ENCODE peak calls at places on chromosomes 12 and 14, in six cellular contexts. J, X, D, A, S and Y are unnamed samples.

GRCh38 chr14:76514599-76514998 is 138.7 kb downstream of the ESRRB start:
- DNase-seq in S (peak; percentile 3), D (peak; percentile 40), X (peak; percentile 47), J (peak; percentile 48), A (no peak), Y (no peak)

GRCh38 chr14:100657780-100658513 is 68.7 kb upstream of the DLK1 start:
- DNase-seq in A (no peak), J (no peak), D (no peak), S (no peak), X (no peak), Y (no peak)

GRCh38 chr14:24110060-24110459 is 4.5 kb upstream of the DCAF11 start:
- DNase-seq in J (no peak), X (no peak), D (no peak), S (no peak), A (no peak), Y (peak; percentile 80)

GRCh38 chr14:75648066-75648838 is 12.4 kb downstream of the ERG28 start:
- DNase-seq in X (peak; percentile 82), S (no peak), D (peak; percentile 97), J (peak; percentile 54), A (no peak), Y (no peak)

GRCh38 chr12:125890983-125891382 is 825.7 kb downstream of the AACS start:
- DNase-seq in D (peak; percentile 2), A (no peak), J (no peak), X (no peak), S (no peak), Y (no peak)

GRCh38 chr14:101242442-101243385 is 318.6 kb upstream of the DIO3 start:
- DNase-seq in S (no peak), J (no peak), X (no peak), D (no peak), A (no peak), Y (no peak)

GRCh38 chr12:66695130-66695529 is 16.3 kb upstream of the GRIP1 start:
- DNase-seq in D (no peak), S (no peak), J (no peak), X (no peak), A (no peak), Y (peak; percentile 86)

GRCh38 chr14:56342419-56342901 is 224.2 kb downstream of the PELI2 start:
- DNase-seq in S (no peak), J (no peak), X (peak; percentile 70), A (no peak), D (no peak), Y (no peak)

GRCh38 chr14:35085441-35085840 is 36.3 kb downstream of the PPP2R3C start:
- DNase-seq in S (no peak), X (no peak), A (no peak), D (no peak), J (no peak), Y (no peak)

GRCh38 chr14:69901113-69901951 is 22.1 kb downstream of the SMOC1 start:
- DNase-seq in J (no peak), A (no peak), X (peak; percentile 49), S (no peak), D (no peak), Y (no peak)

GRCh38 chr12:109500406-109501185 is 23.2 kb downstream of the UBE3B start:
- DNase-seq in X (no peak), J (no peak), D (no peak), S (no peak), A (peak; percentile 12), Y (no peak)

GRCh38 chr12:96425321-96425720 is 25.1 kb upstream of the CDK17 start:
- DNase-seq in J (no peak), S (no peak), A (no peak), X (peak; percentile 90), D (peak; percentile 83), Y (no peak)

GRCh38 chr12:66288121-66288520 is 14.2 kb upstream of the HELB start:
- DNase-seq in X (no peak), S (no peak), J (no peak), A (no peak), D (no peak), Y (no peak)

GRCh38 chr14:36227802-36228201 is 51.3 kb upstream of the PTCSC3 start:
- DNase-seq in J (no peak), A (no peak), D (peak; percentile 86), S (no peak), X (no peak), Y (no peak)

DNA sequence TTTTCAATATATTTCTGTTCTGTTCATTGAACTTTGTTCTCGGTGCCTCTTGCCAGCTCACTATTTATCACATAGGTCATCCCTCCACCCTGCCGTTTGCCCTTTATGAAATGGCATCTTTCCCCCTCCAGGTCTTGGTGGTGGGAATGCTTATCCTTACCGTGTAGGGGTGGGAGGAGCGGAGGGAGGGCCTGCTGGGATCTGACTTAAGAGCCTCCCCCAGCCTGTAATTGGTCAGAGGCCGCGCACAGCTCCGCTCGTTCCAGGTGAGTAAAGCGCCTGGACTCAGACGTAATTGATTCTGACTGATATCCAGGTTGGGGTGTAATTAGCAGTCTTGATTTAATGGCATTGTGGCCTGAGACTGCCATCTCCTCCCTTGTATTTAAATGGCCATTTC is 185.3 kb downstream of the TSPAN9 start:
- DNase-seq in X (no peak), A (peak; percentile 49), S (no peak), J (no peak), D (no peak), Y (no peak)
- TF ChIP-seq EZH2phosphoT487 in X (no peak), A (no peak), S (no peak), J (no peak), D (no peak), Y (no peak)

GRCh38 chr14:30957813-30958370 is 67.6 kb upstream of the AP4S1 start:
- DNase-seq in J (no peak), D (no peak), A (no peak), S (no peak), X (no peak), Y (no peak)

GRCh38 chr14:30958555-30959407 is 66.7 kb upstream of the AP4S1 start:
- DNase-seq in S (no peak), D (no peak), X (no peak), J (no peak), A (no peak), Y (no peak)

GRCh38 chr14:30966415-30967363 is 58.8 kb upstream of the AP4S1 start:
- DNase-seq in D (peak; percentile 98), S (no peak), A (no peak), X (no peak), J (peak; percentile 86), Y (no peak)

GRCh38 chr14:30960216-30960615 is 65.2 kb upstream of the AP4S1 start:
- DNase-seq in X (no peak), A (no peak), S (no peak), J (no peak), D (no peak), Y (no peak)

GRCh38 chr14:30961330-30961729 is 64.1 kb upstream of the AP4S1 start:
- DNase-seq in D (no peak), S (no peak), J (no peak), X (no peak), A (no peak), Y (no peak)
- H4K20me1 ChIP-seq in D (no peaks in the 10 kb centered on the region), S (peaks cover 10% of the 10 kb centered on the region), J (no peaks in the 10 kb centered on the region), X (peaks cover 13% of the 10 kb centered on the region), A (peaks cover 38% of the 10 kb centered on the region), Y (no peaks in the 10 kb centered on the region)

GRCh38 chr12:72390146-72390545 is 118.0 kb downstream of the TRHDE start:
- DNase-seq in J (no peak), D (no peak), A (no peak), X (no peak), S (no peak), Y (no peak)

GRCh38 chr12:72388322-72388721 is 116.2 kb downstream of the TRHDE start:
- DNase-seq in S (no peak), A (no peak), J (no peak), X (no peak), D (peak; percentile 37), Y (no peak)
- TF ChIP-seq EZH2phosphoT487 in S (no peak), A (no peak), J (no peak), X (no peak), D (no peak), Y (no peak)

DNA sequence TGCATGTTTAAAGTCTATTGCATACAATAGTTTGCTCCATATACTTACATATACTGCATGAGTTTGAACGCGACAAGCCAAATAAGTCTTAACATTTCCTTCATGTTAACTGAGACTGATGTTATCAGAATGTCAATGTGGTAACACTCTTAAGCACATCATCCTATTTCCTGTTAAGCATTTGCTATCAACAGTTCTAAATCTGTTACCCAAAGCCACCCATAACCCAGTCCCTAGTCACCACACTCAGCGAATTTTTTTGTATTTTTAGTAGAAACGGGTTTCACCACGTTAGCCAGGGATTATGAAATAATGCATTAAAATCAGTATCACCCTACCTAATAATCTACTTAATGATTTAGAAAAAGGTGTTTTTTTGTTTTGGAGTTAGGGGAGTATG is 39.4 kb downstream of the HNRNPC start:
- DNase-seq in A (no peak), D (no peak), X (no peak), J (no peak), S (no peak), Y (no peak)
- H4K20me1 ChIP-seq in A (peaks cover 97% of the 10 kb centered on the region), D (peaks cover 89% of the 10 kb centered on the region), X (peaks cover 27% of the 10 kb centered on the region), J (peaks cover 73% of the 10 kb centered on the region), S (peaks cover 72% of the 10 kb centered on the region), Y (peaks cover 60% of the 10 kb centered on the region)

GRCh38 chr12:4881665-4882064 is 28.0 kb upstream of the KCNA1 start:
- DNase-seq in S (no peak), J (no peak), X (no peak), A (no peak), D (no peak), Y (no peak)
- TF ChIP-seq EZH2phosphoT487 in S (no peak), J (no peak), X (no peak), A (no peak), D (no peak), Y (no peak)

DNA sequence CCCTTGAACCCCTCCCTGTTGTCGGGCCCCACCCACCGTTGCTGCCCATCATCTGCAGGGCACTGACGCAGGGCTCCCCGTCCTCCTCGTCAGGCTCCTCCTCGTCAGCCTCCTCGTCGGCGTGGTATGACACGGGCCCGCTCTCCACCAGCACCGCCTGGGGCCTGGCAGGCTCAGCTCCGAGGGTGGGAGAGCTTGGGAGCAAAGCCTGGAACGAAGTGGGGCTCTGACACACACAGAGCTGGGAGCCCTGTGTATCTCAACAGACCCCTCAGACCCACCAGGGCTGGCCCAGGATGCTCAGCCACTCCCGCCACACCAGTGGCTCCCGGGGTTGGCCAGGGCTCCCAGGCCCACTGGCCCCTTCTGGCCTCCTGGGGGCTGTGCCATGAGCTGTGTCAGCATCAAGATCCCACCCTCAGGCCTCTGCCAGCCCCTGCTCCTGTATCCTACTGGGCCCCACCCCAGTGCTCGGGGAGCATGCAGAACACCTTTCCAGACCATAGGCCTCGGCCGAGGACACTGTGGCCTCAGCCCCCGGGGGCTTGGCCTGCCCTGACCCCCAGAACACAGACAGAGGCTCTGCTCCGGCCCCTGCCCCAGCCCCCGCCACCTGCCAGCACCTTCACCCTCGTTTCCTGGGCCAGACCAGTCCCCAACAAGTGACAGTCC is 30.1 kb upstream of the NUDT14 start:
- DNase-seq in X (no peak), A (no peak), D (no peak), J (no peak), S (no peak), Y (no peak)
- H4K20me1 ChIP-seq in X (no peaks in the 10 kb centered on the region), A (no peaks in the 10 kb centered on the region), D (no peaks in the 10 kb centered on the region), J (no peaks in the 10 kb centered on the region), S (no peaks in the 10 kb centered on the region), Y (no peaks in the 10 kb centered on the region)

DNA sequence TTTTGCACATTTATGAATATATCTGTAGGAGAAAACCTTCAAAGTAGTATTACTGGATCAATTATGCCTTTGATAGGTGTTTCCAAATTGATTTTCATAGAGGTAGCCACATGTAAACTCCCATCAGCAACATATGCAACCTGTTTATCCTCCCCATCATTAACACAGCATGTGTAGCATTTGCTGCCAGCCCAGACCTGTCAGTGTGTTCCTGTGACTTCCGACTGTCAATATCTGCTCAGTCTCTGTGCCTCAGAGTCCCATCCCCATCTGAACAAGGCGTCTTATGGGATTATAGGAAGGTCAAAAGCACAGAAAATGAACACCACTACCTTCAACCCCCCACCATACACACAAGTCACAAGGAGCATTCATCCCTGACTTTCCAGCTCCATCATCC is 9.5 kb upstream of the CAPRIN2 start:
- DNase-seq in S (no peak), D (no peak), A (no peak), X (no peak), J (no peak), Y (no peak)
- TF ChIP-seq EZH2phosphoT487 in S (no peak), D (no peak), A (no peak), X (no peak), J (no peak), Y (no peak)